ENCODE peak calls at places on chromosomes 13 and 19, in nine cellular contexts. Y is omental fat pad; K is activated T-helper 17 cell treated with anti-CD3 and anti-CD28 coated beads, Interleukin-2, amount 50 U/mL, for 72 hours; T is HCT116; M is heart right ventricle; J is aorta; Q is left lung; U is Right ventricle myocardium inferior; O is activated T-cell treated with anti-CD3 and anti-CD28 coated beads, Interleukin-2, amount 50 U/mL, for 4 hours. P is an unnamed sample.

GRCh38 chr19:57317503-57317902 is 2.8 kb upstream of the ZNF543 start:
- ATAC-seq in Y (no peak), K (no peak), T (no peak), M (peak; percentile 2), J (no peak), Q (no peak), U (no peak), O (no peak), P (no peak)

GRCh38 chr13:113350065-113350937 is 13.6 kb downstream of the GRTP1 start:
- ATAC-seq in Y (no peak), K (no peak), T (peak; percentile 69), M (no peak), J (peak; percentile 11), Q (no peak), U (peak; percentile 31), O (peak; percentile 18), P (no peak)

GRCh38 chr13:50740052-50740741 is 103.3 kb downstream of the DLEU7 start:
- ATAC-seq in Y (no peak), K (no peak), T (no peak), M (no peak), J (no peak), Q (no peak), U (no peak), O (no peak), P (no peak)

GRCh38 chr13:60727140-60727539 is 330.1 kb downstream of the TDRD3 start:
- ATAC-seq in Y (no peak), K (no peak), T (no peak), M (no peak), J (no peak), Q (no peak), U (no peak), O (no peak), P (no peak)

GRCh38 chr13:101711307-101712025 is 259.0 kb downstream of the ITGBL1 start:
- ATAC-seq in Y (no peak), K (no peak), T (no peak), M (no peak), J (no peak), Q (no peak), U (peak; percentile 91), O (no peak), P (no peak)

GRCh38 chr13:34162545-34162936 is 344.6 kb downstream of the RFC3 start:
- ATAC-seq in Y (no peak), K (no peak), T (no peak), M (peak; percentile 49), J (peak; percentile 72), Q (peak; percentile 79), U (no peak), O (no peak), P (peak; percentile 30)

GRCh38 chr13:82850644-82851043 is 1031.6 kb downstream of the SLITRK1 start:
- ATAC-seq in Y (no peak), K (no peak), T (no peak), M (no peak), J (no peak), Q (no peak), U (no peak), O (no peak), P (no peak)

GRCh38 chr13:80030491-80030890 is 310.4 kb downstream of the SPRY2 start:
- ATAC-seq in Y (no peak), K (no peak), T (peak; percentile 93), M (peak; percentile 71), J (no peak), Q (peak; percentile 94), U (peak; percentile 54), O (no peak), P (no peak)

GRCh38 chr13:21089827-21090226 is 28.4 kb upstream of the LATS2 start:
- ATAC-seq in Y (no peak), K (peak; percentile 37), T (no peak), M (no peak), J (no peak), Q (no peak), U (no peak), O (peak; percentile 40), P (no peak)

GRCh38 chr13:111335263-111335662 is 14.8 kb downstream of the TEX29 start:
- ATAC-seq in Y (no peak), K (no peak), T (no peak), M (no peak), J (no peak), Q (no peak), U (peak; percentile 13), O (no peak), P (no peak)

GRCh38 chr19:15008308-15008707 is 28.6 kb upstream of the SLC1A6 start:
- ATAC-seq in Y (no peak), K (no peak), T (no peak), M (no peak), J (no peak), Q (no peak), U (no peak), O (no peak), P (no peak)

GRCh38 chr13:91546865-91547264 is 148.4 kb downstream of the GPC5 start:
- ATAC-seq in Y (no peak), K (no peak), T (no peak), M (no peak), J (no peak), Q (no peak), U (no peak), O (no peak), P (no peak)

GRCh38 chr13:29679357-29680050 is 84.0 kb upstream of the SLC7A1 start:
- ATAC-seq in Y (no peak), K (no peak), T (no peak), M (peak; percentile 95), J (peak; percentile 48), Q (peak; percentile 41), U (peak; percentile 76), O (no peak), P (peak; percentile 63)

GRCh38 chr13:48125794-48126228 is 30.9 kb upstream of the MED4 start:
- ATAC-seq in Y (peak; percentile 60), K (no peak), T (no peak), M (peak; percentile 83), J (peak; percentile 65), Q (peak; percentile 64), U (peak; percentile 32), O (no peak), P (peak; percentile 70)

GRCh38 chr19:51926426-51926783 is 867 bp upstream of the ZNF613 start:
- ATAC-seq in Y (no peak), K (no peak), T (peak; percentile 5), M (no peak), J (peak; percentile 58), Q (no peak), U (no peak), O (no peak), P (no peak)

GRCh38 chr19:15283141-15283885 is 49.0 kb downstream of the BRD4 start:
- ATAC-seq in Y (no peak), K (peak; percentile 84), T (no peak), M (no peak), J (peak; percentile 3), Q (peak; percentile 56), U (no peak), O (peak; percentile 65), P (peak; percentile 40)

GRCh38 chr19:46378268-46378667 is 31.4 kb downstream of the PPP5C start:
- ATAC-seq in Y (no peak), K (no peak), T (no peak), M (peak; percentile 62), J (peak; percentile 46), Q (no peak), U (no peak), O (no peak), P (peak; percentile 44)

GRCh38 chr19:28065026-28065425 is 1147.9 kb downstream of the UQCRFS1 start:
- ATAC-seq in Y (no peak), K (no peak), T (no peak), M (no peak), J (no peak), Q (no peak), U (no peak), O (no peak), P (no peak)

GRCh38 chr19:40190891-40191835 is at the start of gene MAP3K10:
- ATAC-seq in Y (peak; percentile 89), K (peak; percentile 84), T (peak; percentile 91), M (peak; percentile 95), J (peak; percentile 94), Q (peak; percentile 97), U (peak; percentile 95), O (peak; percentile 90), P (peak; percentile 92)

GRCh38 chr13:29909975-29910674 is 59.7 kb upstream of the UBL3 start:
- ATAC-seq in Y (no peak), K (no peak), T (no peak), M (no peak), J (no peak), Q (no peak), U (peak; percentile 87), O (no peak), P (peak; percentile 69)

GRCh38 chr19:8665468-8666213 is 33.0 kb downstream of the ACTL9 start:
- ATAC-seq in Y (no peak), K (peak; percentile 74), T (no peak), M (no peak), J (no peak), Q (no peak), U (no peak), O (no peak), P (no peak)

GRCh38 chr19:4660993-4661392 is 9.1 kb downstream of the MYDGF start:
- ATAC-seq in Y (no peak), K (peak; percentile 62), T (no peak), M (no peak), J (no peak), Q (no peak), U (no peak), O (no peak), P (no peak)

GRCh38 chr13:23348270-23349126 is 85.0 kb downstream of the SACS start:
- ATAC-seq in Y (no peak), K (no peak), T (no peak), M (no peak), J (no peak), Q (no peak), U (peak; percentile 39), O (no peak), P (peak; percentile 68)

GRCh38 chr19:38711726-38712153 is 32.5 kb downstream of the CAPN12 start:
- ATAC-seq in Y (no peak), K (no peak), T (peak; percentile 21), M (peak; percentile 37), J (peak; percentile 59), Q (peak; percentile 82), U (peak; percentile 19), O (no peak), P (peak; percentile 67)

GRCh38 chr19:373391-374182 is 29.0 kb upstream of the MIER2 start:
- ATAC-seq in Y (no peak), K (no peak), T (no peak), M (no peak), J (peak; percentile 19), Q (no peak), U (no peak), O (no peak), P (no peak)

GRCh38 chr13:79307866-79308298 is 98.2 kb downstream of the RBM26 start:
- ATAC-seq in Y (no peak), K (peak; percentile 78), T (peak; percentile 59), M (no peak), J (no peak), Q (peak; percentile 40), U (peak; percentile 28), O (peak; percentile 60), P (no peak)

GRCh38 chr13:29752175-29752574 is 98.2 kb downstream of the UBL3 start:
- ATAC-seq in Y (no peak), K (no peak), T (no peak), M (no peak), J (no peak), Q (no peak), U (no peak), O (no peak), P (no peak)

GRCh38 chr19:49125025-49125731 is 5.8 kb downstream of the PPFIA3 start:
- ATAC-seq in Y (no peak), K (no peak), T (no peak), M (no peak), J (no peak), Q (no peak), U (no peak), O (no peak), P (no peak)

GRCh38 chr19:39941615-39942507 is 7.4 kb upstream of the FCGBP start:
- ATAC-seq in Y (no peak), K (peak; percentile 77), T (no peak), M (peak; percentile 57), J (no peak), Q (peak; percentile 58), U (peak; percentile 75), O (peak; percentile 73), P (no peak)

GRCh38 chr13:32098275-32098674 is 66.7 kb downstream of the FRY start:
- ATAC-seq in Y (no peak), K (peak; percentile 35), T (no peak), M (peak; percentile 62), J (no peak), Q (no peak), U (no peak), O (no peak), P (no peak)

GRCh38 chr13:32300920-32301319 is 14.2 kb downstream of the ZAR1L start:
- ATAC-seq in Y (no peak), K (peak; percentile 86), T (no peak), M (no peak), J (no peak), Q (no peak), U (no peak), O (peak; percentile 47), P (no peak)